ENCODE peak calls at places on chromosomes 2 and 18, in five cellular contexts. E is left lung, H is PC-3, F is cardiac muscle cell, R is esophagus muscularis mucosa. W is an unnamed sample.

GRCh38 chr2:138238908-138239307 is 262.7 kb upstream of the SPOPL start:
- DNase-seq in E (no peak), R (no peak), F (no peak), H (no peak), W (no peak)

GRCh38 chr2:207930747-207931146 is 94.6 kb downstream of the PLEKHM3 start:
- DNase-seq in H (peak; percentile 70), E (peak; percentile 41), F (no peak), R (no peak), W (no peak)

GRCh38 chr2:239598732-239599090 is 197.9 kb upstream of the HDAC4 start:
- DNase-seq in F (no peak), H (no peak), E (no peak), R (no peak), W (no peak)

GRCh38 chr2:170525566-170525900 is 189.6 kb upstream of the SP5 start:
- DNase-seq in F (no peak), H (peak; percentile 97), R (peak; percentile 95), E (peak; percentile 62), W (no peak)

GRCh38 chr18:33746261-33746660 is 168.2 kb downstream of the ASXL3 start:
- DNase-seq in R (no peak), H (no peak), E (no peak), F (no peak), W (no peak)

GRCh38 chr2:203804070-203804469 is 63.5 kb upstream of the CTLA4 start:
- DNase-seq in H (no peak), E (no peak), R (no peak), F (no peak), W (peak; percentile 54)

GRCh38 chr2:86305195-86305975 is 32.0 kb downstream of the REEP1 start:
- DNase-seq in E (no peak), R (no peak), F (no peak), H (no peak), W (no peak)

GRCh38 chr2:239106314-239106908 is 258.5 kb downstream of the TWIST2 start:
- DNase-seq in F (peak; percentile 61), E (no peak), H (peak; percentile 80), R (no peak), W (no peak)

GRCh38 chr2:63856302-63856600 is 14.6 kb downstream of the UGP2 start:
- DNase-seq in F (no peak), H (no peak), E (no peak), R (no peak), W (peak; percentile 81)

GRCh38 chr2:9558948-9559381 is 3.3 kb upstream of the ADAM17 start:
- DNase-seq in R (no peak), H (peak; percentile 95), F (no peak), E (no peak), W (no peak)

GRCh38 chr2:6370753-6371152 is 495.0 kb downstream of the CMPK2 start:
- DNase-seq in F (no peak), R (no peak), H (no peak), E (no peak), W (no peak)

GRCh38 chr2:46954951-46955571 is 39.5 kb upstream of the MCFD2 start:
- DNase-seq in H (peak; percentile 92), F (no peak), E (no peak), R (no peak), W (no peak)

GRCh38 chr2:59167514-59167913 is 926.4 kb upstream of the FANCL start:
- DNase-seq in F (no peak), R (no peak), E (no peak), H (no peak), W (no peak)

GRCh38 chr18:24538421-24539264 is 78.2 kb downstream of the HRH4 start:
- DNase-seq in E (no peak), F (no peak), H (no peak), R (peak; percentile 42), W (no peak)

GRCh38 chr2:167862787-167863186 is 384.6 kb downstream of the STK39 start:
- DNase-seq in H (peak; percentile 70), F (no peak), E (no peak), R (no peak), W (no peak)

GRCh38 chr2:217685255-217685605 is 317.6 kb downstream of the TNS1 start:
- DNase-seq in F (peak; percentile 3), R (no peak), H (peak; percentile 92), E (peak; percentile 63), W (no peak)

GRCh38 chr2:173568054-173568453 is 213.4 kb downstream of the CDCA7 start:
- DNase-seq in R (no peak), E (no peak), F (peak; percentile 72), H (peak; percentile 56), W (no peak)

GRCh38 chr2:160613466-160614153 is 120.0 kb upstream of the RBMS1 start:
- DNase-seq in F (no peak), E (no peak), H (peak; percentile 96), R (no peak), W (no peak)

GRCh38 chr2:118084483-118085089 is 3.7 kb upstream of the INSIG2 start:
- DNase-seq in R (no peak), F (no peak), H (peak; percentile 11), E (no peak), W (no peak)

GRCh38 chr2:135850811-135851668 is 14.1 kb upstream of the LCT start:
- DNase-seq in E (no peak), H (no peak), F (no peak), R (no peak), W (no peak)

GRCh38 chr18:10298346-10298745 is 156.1 kb upstream of the APCDD1 start:
- DNase-seq in R (no peak), F (no peak), E (no peak), H (no peak), W (no peak)

GRCh38 chr18:10297079-10297478 is 157.4 kb upstream of the APCDD1 start:
- DNase-seq in R (no peak), E (no peak), H (no peak), F (no peak), W (no peak)

GRCh38 chr18:10300739-10301138 is 153.7 kb upstream of the APCDD1 start:
- DNase-seq in F (no peak), R (no peak), H (no peak), E (no peak), W (no peak)

GRCh38 chr18:10301831-10302483 is 152.5 kb upstream of the APCDD1 start:
- DNase-seq in H (no peak), E (no peak), F (no peak), R (no peak), W (no peak)

DNA sequence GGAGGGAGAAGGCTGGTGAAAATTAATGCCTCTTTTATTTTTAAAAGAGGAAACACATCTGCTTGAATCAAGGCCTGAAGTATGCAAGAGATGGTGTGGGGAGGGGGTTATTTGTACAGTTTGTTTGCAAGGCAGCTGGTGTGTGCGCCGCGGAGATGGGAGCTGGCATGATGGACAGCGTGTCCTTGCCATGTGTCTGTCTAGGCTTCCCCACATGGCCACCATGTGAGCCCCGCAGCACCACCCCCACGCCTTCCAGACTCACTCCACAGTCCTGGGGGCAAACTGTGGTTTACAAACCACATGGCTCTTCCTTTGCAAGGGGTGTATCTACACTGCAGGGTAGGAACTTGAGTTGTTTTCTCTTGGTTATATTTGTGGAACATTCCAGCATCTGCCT is 154.7 kb upstream of the APCDD1 start:
- DNase-seq in H (no peak), F (no peak), R (no peak), E (no peak), W (no peak)
- H3K4me3 ChIP-seq in H (no peak overlapping the region), F (no peak overlapping the region), R (no peak overlapping the region), E (no peak overlapping the region), W (no peak overlapping the region)

GRCh38 chr2:41502752-41503151 is 545.1 kb upstream of the PKDCC start:
- DNase-seq in F (no peak), H (no peak), E (no peak), R (no peak), W (no peak)
- H3K9me3 ChIP-seq in F (no peaks in the 10 kb centered on the region), H (peaks cover 18% of the 10 kb centered on the region), E (no peaks in the 10 kb centered on the region), R (no peaks in the 10 kb centered on the region), W (no peaks in the 10 kb centered on the region)

GRCh38 chr2:190592831-190593230 is 56.1 kb upstream of the NAB1 start:
- DNase-seq in E (no peak), H (no peak), R (peak; percentile 31), F (no peak), W (no peak)
- H3K4me3 ChIP-seq in E (no peak overlapping the region), H (no peak overlapping the region), R (no peak overlapping the region), F (no peak overlapping the region), W (no peak overlapping the region)

GRCh38 chr2:120654383-120655134 is 81.1 kb upstream of the GLI2 start:
- DNase-seq in E (no peak), H (no peak), F (no peak), R (no peak), W (no peak)
- H3K9me3 ChIP-seq in E (no peaks in the 10 kb centered on the region), H (peaks cover 5% of the 10 kb centered on the region), F (no peaks in the 10 kb centered on the region), R (peaks cover 3% of the 10 kb centered on the region), W (no peaks in the 10 kb centered on the region)

GRCh38 chr18:227374-227773 is 40.5 kb downstream of the THOC1 start:
- DNase-seq in R (no peak), F (no peak), E (no peak), H (no peak), W (no peak)
- H3K4me3 ChIP-seq in R (no peak overlapping the region), F (no peak overlapping the region), E (no peak overlapping the region), H (no peak overlapping the region), W (no peak overlapping the region)

DNA sequence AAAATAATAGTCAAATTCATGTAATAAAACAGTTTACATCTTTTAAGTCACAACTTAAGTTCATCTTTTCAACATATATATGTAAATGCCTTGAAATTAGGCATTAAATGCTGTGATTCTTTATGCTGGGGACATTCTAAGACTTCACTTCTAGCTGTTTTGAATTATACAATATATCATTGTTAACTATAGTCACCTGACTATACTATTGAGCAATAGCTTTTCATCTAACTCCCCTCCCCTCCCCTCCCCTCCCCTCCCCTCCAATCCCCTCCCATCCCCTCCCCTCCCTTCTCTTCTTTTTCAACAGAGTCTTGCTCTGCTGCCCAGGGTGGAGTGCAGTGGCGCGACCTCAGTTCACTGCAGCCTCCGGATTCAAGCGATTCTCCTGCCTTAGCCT is 16.2 kb downstream of the GALNT1 start:
- DNase-seq in F (no peak), R (no peak), H (no peak), E (no peak), W (no peak)
- H3K9me3 ChIP-seq in F (no peaks in the 10 kb centered on the region), R (no peaks in the 10 kb centered on the region), H (no peaks in the 10 kb centered on the region), E (no peaks in the 10 kb centered on the region), W (no peaks in the 10 kb centered on the region)